ENCODE peak calls at places on chromosomes 1 and 21, in six cellular contexts. One of them, this sample, is unnamed.

GRCh38 chr1:3746389-3746783 is 5.9 kb upstream of the CCDC27 start:
- DNase-seq in GM12865: no peak
- DNase-seq in fibroblast of mammary gland: peak; percentile 6
- DNase-seq in upper lobe of right lung: no peak
- DNase-seq in body of pancreas: no peak
- DNase-seq in ovary: no peak
- DNase-seq in this sample: no peak

GRCh38 chr1:5949074-5949760 is 43.0 kb downstream of the NPHP4 start:
- DNase-seq in upper lobe of right lung: no peak
- DNase-seq in ovary: no peak
- DNase-seq in GM12865: no peak
- DNase-seq in fibroblast of mammary gland: no peak
- DNase-seq in body of pancreas: no peak
- DNase-seq in this sample: no peak

GRCh38 chr1:26761217-26761616 is 26.5 kb upstream of the PIGV start:
- DNase-seq in upper lobe of right lung: no peak
- DNase-seq in body of pancreas: no peak
- DNase-seq in fibroblast of mammary gland: no peak
- DNase-seq in ovary: no peak
- DNase-seq in GM12865: no peak
- DNase-seq in this sample: no peak

GRCh38 chr21:16037386-16037785 is 307.6 kb downstream of the USP25 start:
- DNase-seq in ovary: no peak
- DNase-seq in upper lobe of right lung: no peak
- DNase-seq in GM12865: no peak
- DNase-seq in body of pancreas: no peak
- DNase-seq in fibroblast of mammary gland: no peak
- DNase-seq in this sample: no peak

GRCh38 chr1:179310721-179311120 is 17.1 kb downstream of the SOAT1 start:
- DNase-seq in GM12865: no peak
- DNase-seq in ovary: no peak
- DNase-seq in upper lobe of right lung: no peak
- DNase-seq in fibroblast of mammary gland: peak; percentile 98
- DNase-seq in body of pancreas: no peak
- DNase-seq in this sample: peak; percentile 84

GRCh38 chr1:19411612-19412011 is 73.7 kb downstream of the CAPZB start:
- DNase-seq in body of pancreas: no peak
- DNase-seq in GM12865: peak; percentile 63
- DNase-seq in upper lobe of right lung: no peak
- DNase-seq in fibroblast of mammary gland: no peak
- DNase-seq in ovary: no peak
- DNase-seq in this sample: no peak

GRCh38 chr1:80882552-80882951 is 918.2 kb upstream of the ADGRL2 start:
- DNase-seq in ovary: no peak
- DNase-seq in GM12865: no peak
- DNase-seq in body of pancreas: peak; percentile 29
- DNase-seq in upper lobe of right lung: no peak
- DNase-seq in fibroblast of mammary gland: peak; percentile 65
- DNase-seq in this sample: peak; percentile 8

GRCh38 chr1:58782308-58783089 is 1.3 kb downstream of the JUN start:
- DNase-seq in ovary: peak; percentile 63
- DNase-seq in GM12865: peak; percentile 85
- DNase-seq in body of pancreas: peak; percentile 64
- DNase-seq in fibroblast of mammary gland: no peak
- DNase-seq in upper lobe of right lung: peak; percentile 86
- DNase-seq in this sample: peak; percentile 48

GRCh38 chr1:32060914-32061313 is 11.8 kb upstream of the TMEM39B start:
- DNase-seq in upper lobe of right lung: no peak
- DNase-seq in ovary: no peak
- DNase-seq in body of pancreas: no peak
- DNase-seq in GM12865: no peak
- DNase-seq in fibroblast of mammary gland: no peak
- DNase-seq in this sample: no peak

GRCh38 chr1:172837816-172838680 is 179.1 kb downstream of the FASLG start:
- DNase-seq in ovary: no peak
- DNase-seq in GM12865: peak; percentile 36
- DNase-seq in fibroblast of mammary gland: peak; percentile 80
- DNase-seq in body of pancreas: no peak
- DNase-seq in upper lobe of right lung: no peak
- DNase-seq in this sample: no peak

GRCh38 chr1:172835834-172836233 is 176.9 kb downstream of the FASLG start:
- DNase-seq in upper lobe of right lung: no peak
- DNase-seq in body of pancreas: no peak
- DNase-seq in GM12865: no peak
- DNase-seq in ovary: no peak
- DNase-seq in fibroblast of mammary gland: no peak
- DNase-seq in this sample: no peak

GRCh38 chr1:172843444-172843843 is 184.5 kb downstream of the FASLG start:
- DNase-seq in ovary: no peak
- DNase-seq in body of pancreas: no peak
- DNase-seq in upper lobe of right lung: no peak
- DNase-seq in fibroblast of mammary gland: no peak
- DNase-seq in GM12865: no peak
- DNase-seq in this sample: no peak

GRCh38 chr1:172834609-172835008 is 175.7 kb downstream of the FASLG start:
- DNase-seq in fibroblast of mammary gland: no peak
- DNase-seq in GM12865: no peak
- DNase-seq in body of pancreas: no peak
- DNase-seq in upper lobe of right lung: no peak
- DNase-seq in ovary: no peak
- DNase-seq in this sample: no peak

DNA sequence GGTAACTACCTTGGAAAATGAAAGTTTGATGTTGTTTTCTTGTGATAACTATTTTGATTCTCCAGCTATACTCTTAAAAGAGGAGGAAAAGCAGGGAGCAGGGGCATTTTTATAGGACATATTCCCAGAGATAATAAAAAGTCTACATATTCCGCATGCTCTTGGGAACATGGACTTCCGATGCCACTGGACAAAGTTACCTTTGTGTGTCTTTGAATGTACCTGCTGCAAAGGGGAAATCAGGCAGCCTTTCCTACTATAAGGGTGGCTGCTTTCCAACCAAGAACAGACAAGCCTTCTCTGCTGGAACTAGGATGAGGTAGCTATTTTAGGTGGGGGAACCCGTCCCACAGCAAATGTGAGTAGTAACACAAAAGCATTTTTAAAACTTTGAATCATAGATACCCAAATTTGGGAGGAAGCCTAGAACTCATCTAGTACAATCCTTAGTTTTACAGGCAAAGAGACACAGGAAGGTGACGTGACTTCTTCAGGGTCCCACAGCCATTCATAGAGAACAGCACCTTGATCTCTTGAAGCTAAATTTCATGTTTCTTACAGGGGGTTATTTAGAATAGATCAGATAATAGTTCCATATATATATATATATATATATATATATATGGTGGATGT is 179.9 kb downstream of the FASLG start:
- DNase-seq in GM12865: no peak
- DNase-seq in ovary: no peak
- DNase-seq in body of pancreas: no peak
- DNase-seq in fibroblast of mammary gland: no peak
- DNase-seq in upper lobe of right lung: no peak
- DNase-seq in this sample: no peak
- H3K4me3 ChIP-seq in GM12865: no peak overlapping the region
- H3K4me3 ChIP-seq in ovary: no peak overlapping the region
- H3K4me3 ChIP-seq in body of pancreas: no peak overlapping the region
- H3K4me3 ChIP-seq in fibroblast of mammary gland: no peak overlapping the region
- H3K4me3 ChIP-seq in upper lobe of right lung: no peak overlapping the region
- H3K4me3 ChIP-seq in this sample: no peak overlapping the region

GRCh38 chr21:17512245-17513213 is at the start of gene CXADR:
- DNase-seq in GM12865: peak; percentile 72
- DNase-seq in ovary: peak; percentile 34
- DNase-seq in body of pancreas: peak; percentile 93
- DNase-seq in upper lobe of right lung: peak; percentile 96
- DNase-seq in fibroblast of mammary gland: no peak
- DNase-seq in this sample: no peak
- TF ChIP-seq CTCF in GM12865: peak; percentile 51
- TF ChIP-seq CTCF in ovary: no peak
- TF ChIP-seq CTCF in body of pancreas: peak; percentile 62
- TF ChIP-seq CTCF in upper lobe of right lung: peak; percentile 56
- TF ChIP-seq CTCF in fibroblast of mammary gland: peak; percentile 29
- TF ChIP-seq CTCF in this sample: peak; percentile 18

GRCh38 chr21:43787180-43787533 is 2.2 kb upstream of the RRP1 start:
- DNase-seq in GM12865: no peak
- DNase-seq in fibroblast of mammary gland: no peak
- DNase-seq in ovary: peak; percentile 37
- DNase-seq in upper lobe of right lung: no peak
- DNase-seq in body of pancreas: no peak
- DNase-seq in this sample: no peak
- H3K4me3 ChIP-seq in GM12865: no peak overlapping the region
- H3K4me3 ChIP-seq in fibroblast of mammary gland: no peak overlapping the region
- H3K4me3 ChIP-seq in ovary: no peak overlapping the region
- H3K4me3 ChIP-seq in upper lobe of right lung: no peak overlapping the region
- H3K4me3 ChIP-seq in body of pancreas: no peak overlapping the region
- H3K4me3 ChIP-seq in this sample: no peak overlapping the region

GRCh38 chr1:108502624-108503023 is 52.5 kb downstream of the NBPF6 start:
- DNase-seq in fibroblast of mammary gland: peak; percentile 61
- DNase-seq in body of pancreas: no peak
- DNase-seq in upper lobe of right lung: no peak
- DNase-seq in GM12865: no peak
- DNase-seq in ovary: no peak
- DNase-seq in this sample: peak; percentile 77
- TF ChIP-seq CTCF in fibroblast of mammary gland: no peak
- TF ChIP-seq CTCF in body of pancreas: no peak
- TF ChIP-seq CTCF in upper lobe of right lung: no peak
- TF ChIP-seq CTCF in GM12865: no peak
- TF ChIP-seq CTCF in ovary: no peak
- TF ChIP-seq CTCF in this sample: no peak

GRCh38 chr1:15757016-15757543 is 1.5 kb upstream of the FBLIM1 start:
- DNase-seq in GM12865: no peak
- DNase-seq in body of pancreas: no peak
- DNase-seq in fibroblast of mammary gland: no peak
- DNase-seq in ovary: no peak
- DNase-seq in upper lobe of right lung: no peak
- DNase-seq in this sample: no peak

GRCh38 chr1:15757575-15758401 is 807 bp upstream of the FBLIM1 start:
- DNase-seq in fibroblast of mammary gland: no peak
- DNase-seq in ovary: no peak
- DNase-seq in body of pancreas: no peak
- DNase-seq in GM12865: no peak
- DNase-seq in upper lobe of right lung: no peak
- DNase-seq in this sample: peak; percentile 26

GRCh38 chr1:15760520-15761211 is 2.1 kb downstream of the FBLIM1 start:
- DNase-seq in upper lobe of right lung: no peak
- DNase-seq in GM12865: no peak
- DNase-seq in ovary: peak; percentile 75
- DNase-seq in body of pancreas: peak; percentile 41
- DNase-seq in fibroblast of mammary gland: peak; percentile 85
- DNase-seq in this sample: peak; percentile 57

GRCh38 chr1:15758537-15758936 is at the start of gene FBLIM1:
- DNase-seq in upper lobe of right lung: no peak
- DNase-seq in fibroblast of mammary gland: no peak
- DNase-seq in GM12865: no peak
- DNase-seq in body of pancreas: no peak
- DNase-seq in ovary: peak; percentile 70
- DNase-seq in this sample: no peak

GRCh38 chr1:15758953-15759661 is 512 bp downstream of the FBLIM1 start:
- DNase-seq in upper lobe of right lung: no peak
- DNase-seq in ovary: no peak
- DNase-seq in fibroblast of mammary gland: no peak
- DNase-seq in GM12865: no peak
- DNase-seq in body of pancreas: no peak
- DNase-seq in this sample: peak; percentile 30
- H3K4me3 ChIP-seq in upper lobe of right lung: peak overlapping the region; percentile 66
- H3K4me3 ChIP-seq in ovary: peak overlapping the region; percentile 59
- H3K4me3 ChIP-seq in fibroblast of mammary gland: peak overlapping the region; percentile 59
- H3K4me3 ChIP-seq in GM12865: no peak overlapping the region
- H3K4me3 ChIP-seq in body of pancreas: peak overlapping the region; percentile 6
- H3K4me3 ChIP-seq in this sample: peak overlapping the region; percentile 77

GRCh38 chr1:115189814-115190541 is 100.7 kb upstream of the TSPAN2 start:
- DNase-seq in upper lobe of right lung: no peak
- DNase-seq in GM12865: no peak
- DNase-seq in ovary: no peak
- DNase-seq in body of pancreas: no peak
- DNase-seq in fibroblast of mammary gland: peak; percentile 97
- DNase-seq in this sample: peak; percentile 95
- TF ChIP-seq CTCF in upper lobe of right lung: no peak
- TF ChIP-seq CTCF in GM12865: no peak
- TF ChIP-seq CTCF in ovary: no peak
- TF ChIP-seq CTCF in body of pancreas: no peak
- TF ChIP-seq CTCF in fibroblast of mammary gland: no peak
- TF ChIP-seq CTCF in this sample: no peak

GRCh38 chr21:25466470-25466869 is 140.8 kb downstream of the MRPL39 start:
- DNase-seq in ovary: no peak
- DNase-seq in GM12865: no peak
- DNase-seq in fibroblast of mammary gland: no peak
- DNase-seq in body of pancreas: no peak
- DNase-seq in upper lobe of right lung: no peak
- DNase-seq in this sample: no peak

GRCh38 chr21:25462517-25462971 is 144.7 kb downstream of the MRPL39 start:
- DNase-seq in body of pancreas: no peak
- DNase-seq in GM12865: peak; percentile 80
- DNase-seq in ovary: no peak
- DNase-seq in fibroblast of mammary gland: no peak
- DNase-seq in upper lobe of right lung: no peak
- DNase-seq in this sample: no peak

GRCh38 chr21:25461730-25462129 is 145.6 kb downstream of the MRPL39 start:
- DNase-seq in fibroblast of mammary gland: no peak
- DNase-seq in GM12865: no peak
- DNase-seq in body of pancreas: no peak
- DNase-seq in ovary: no peak
- DNase-seq in upper lobe of right lung: no peak
- DNase-seq in this sample: no peak

GRCh38 chr21:25465263-25465662 is 142.0 kb downstream of the MRPL39 start:
- DNase-seq in upper lobe of right lung: no peak
- DNase-seq in GM12865: no peak
- DNase-seq in ovary: no peak
- DNase-seq in body of pancreas: no peak
- DNase-seq in fibroblast of mammary gland: no peak
- DNase-seq in this sample: no peak

GRCh38 chr21:25464275-25464674 is 143.0 kb downstream of the MRPL39 start:
- DNase-seq in upper lobe of right lung: no peak
- DNase-seq in body of pancreas: no peak
- DNase-seq in ovary: no peak
- DNase-seq in fibroblast of mammary gland: peak; percentile 36
- DNase-seq in GM12865: peak; percentile 89
- DNase-seq in this sample: no peak
- H3K4me3 ChIP-seq in upper lobe of right lung: no peak overlapping the region
- H3K4me3 ChIP-seq in body of pancreas: no peak overlapping the region
- H3K4me3 ChIP-seq in ovary: no peak overlapping the region
- H3K4me3 ChIP-seq in fibroblast of mammary gland: no peak overlapping the region
- H3K4me3 ChIP-seq in GM12865: peak overlapping the region; percentile 59
- H3K4me3 ChIP-seq in this sample: no peak overlapping the region

GRCh38 chr1:229271448-229272120 is 673 bp downstream of the RAB4A start:
- DNase-seq in upper lobe of right lung: no peak
- DNase-seq in GM12865: peak; percentile 49
- DNase-seq in body of pancreas: peak; percentile 27
- DNase-seq in fibroblast of mammary gland: peak; percentile 19
- DNase-seq in ovary: no peak
- DNase-seq in this sample: peak; percentile 28
- TF ChIP-seq CTCF in upper lobe of right lung: no peak
- TF ChIP-seq CTCF in GM12865: peak; percentile 31
- TF ChIP-seq CTCF in body of pancreas: no peak
- TF ChIP-seq CTCF in fibroblast of mammary gland: no peak
- TF ChIP-seq CTCF in ovary: no peak
- TF ChIP-seq CTCF in this sample: peak; percentile 2